ENCODE peak calls at places on chromosomes 13 and 19, in eight cellular contexts. Q is AG04450; B is WTC11; D is SK-N-SH; G is cardiac muscle cell; V is tibial nerve; H is mucosa of descending colon; E is CD4-positive, alpha-beta T cell. I is an unnamed sample.

GRCh38 chr19:5131866-5132561 is 163.1 kb downstream of the KDM4B start:
- DNase-seq in B (no peak), H (no peak), G (no peak), V (no peak), E (no peak), D (no peak), Q (no peak), I (no peak)

GRCh38 chr13:28344163-28344562 is 150.8 kb downstream of the FLT1 start:
- DNase-seq in H (no peak), V (no peak), Q (no peak), B (no peak), G (no peak), D (no peak), E (no peak), I (no peak)

GRCh38 chr19:12766051-12766521 is 9.3 kb downstream of the HOOK2 start:
- DNase-seq in G (no peak), E (peak), B (peak), H (peak), Q (peak), D (no peak), V (peak), I (peak)

GRCh38 chr13:57644106-57644505 is 12.6 kb downstream of the PCDH17 start:
- DNase-seq in B (no peak), E (no peak), V (no peak), G (no peak), Q (no peak), H (no peak), D (no peak), I (no peak)

GRCh38 chr19:18051887-18052286 is 34.8 kb downstream of the IL12RB1 start:
- DNase-seq in B (no peak), D (no peak), E (no peak), G (peak), V (no peak), Q (no peak), H (no peak), I (no peak)

GRCh38 chr13:36518707-36519106 is 86.4 kb downstream of the CCNA1 start:
- DNase-seq in D (no peak), G (no peak), H (no peak), E (no peak), Q (no peak), B (no peak), V (no peak), I (no peak)

GRCh38 chr19:12346896-12347295 is 13.5 kb upstream of the ZNF563 start:
- DNase-seq in E (no peak), B (no peak), G (no peak), Q (no peak), D (no peak), V (no peak), H (no peak), I (no peak)

GRCh38 chr13:45630791-45631190 is 15.3 kb upstream of the ERICH6B start:
- DNase-seq in V (no peak), B (no peak), E (no peak), G (no peak), D (no peak), Q (no peak), H (no peak), I (no peak)

GRCh38 chr13:106118996-106119395 is 416.5 kb downstream of the EFNB2 start:
- DNase-seq in G (peak), B (no peak), V (no peak), E (no peak), Q (no peak), D (no peak), H (no peak), I (no peak)

GRCh38 chr13:38577048-38577447 is 109.8 kb upstream of the FREM2 start:
- DNase-seq in H (no peak), E (no peak), B (no peak), Q (no peak), V (no peak), D (no peak), G (peak), I (no peak)

GRCh38 chr19:47560999-47561398 is 11.9 kb downstream of the ZNF541 start:
- DNase-seq in B (no peak), V (no peak), H (no peak), Q (no peak), G (no peak), D (no peak), E (no peak), I (no peak)

GRCh38 chr19:39599116-39599515 is 3.2 kb upstream of the LGALS13 start:
- DNase-seq in V (no peak), Q (no peak), G (peak), B (peak), D (no peak), E (no peak), H (no peak), I (peak)

GRCh38 chr19:51729781-51730180 is 6.0 kb upstream of the HAS1 start:
- DNase-seq in E (no peak), G (peak), V (no peak), H (no peak), B (no peak), Q (no peak), D (no peak), I (no peak)

GRCh38 chr19:39390460-39390758 is 497 bp downstream of the PAF1 start:
- DNase-seq in V (no peak), Q (no peak), G (no peak), E (no peak), H (no peak), B (no peak), D (no peak), I (no peak)

GRCh38 chr19:17841371-17841809 is 6.4 kb downstream of the JAK3 start:
- DNase-seq in Q (no peak), B (no peak), D (no peak), H (no peak), E (no peak), G (no peak), V (no peak), I (no peak)

GRCh38 chr13:60094385-60095088 is 69.2 kb downstream of the DIAPH3 start:
- DNase-seq in V (no peak), B (no peak), H (no peak), Q (no peak), D (no peak), E (no peak), G (no peak), I (no peak)

GRCh38 chr19:41808663-41809566 is 12.5 kb downstream of the CEACAM3 start:
- DNase-seq in V (no peak), Q (no peak), D (no peak), H (no peak), E (no peak), B (no peak), G (no peak), I (no peak)

GRCh38 chr13:20882206-20882605 is 20.3 kb downstream of the XPO4 start:
- DNase-seq in G (no peak), E (no peak), V (no peak), H (no peak), B (no peak), D (no peak), Q (no peak), I (no peak)

GRCh38 chr13:43305416-43305815 is 282.0 kb downstream of the DNAJC15 start:
- DNase-seq in V (no peak), G (no peak), Q (no peak), B (no peak), D (no peak), H (no peak), E (no peak), I (no peak)
- TF ChIP-seq CTCF in V (no peak), G (no peak), Q (no peak), B (no peak), D (no peak), H (no peak), E (no peak), I (no peak)

GRCh38 chr13:107144432-107144831 is 576.5 kb upstream of the ARGLU1 start:
- DNase-seq in G (peak), V (no peak), D (no peak), H (no peak), E (no peak), B (no peak), Q (no peak), I (no peak)
- TF ChIP-seq CTCF in G (no peak), V (no peak), D (peak), H (no peak), E (no peak), B (no peak), Q (peak), I (no peak)

GRCh38 chr13:78241278-78241919 is 322.8 kb upstream of the EDNRB start:
- DNase-seq in E (no peak), G (peak), H (no peak), Q (peak), D (peak), V (no peak), B (peak), I (peak)

GRCh38 chr13:78247362-78247761 is 328.7 kb upstream of the EDNRB start:
- DNase-seq in H (no peak), V (no peak), Q (no peak), G (no peak), D (no peak), E (no peak), B (no peak), I (no peak)
- TF ChIP-seq CTCF in H (no peak), V (no peak), Q (no peak), G (no peak), D (no peak), E (no peak), B (no peak), I (no peak)

GRCh38 chr19:28012361-28012760 is 1200.6 kb downstream of the UQCRFS1 start:
- DNase-seq in G (no peak), E (no peak), Q (no peak), H (no peak), V (no peak), D (peak), B (peak), I (no peak)
- TF ChIP-seq CTCF in G (no peak), E (no peak), Q (no peak), H (no peak), V (no peak), D (peak), B (peak), I (peak)

DNA sequence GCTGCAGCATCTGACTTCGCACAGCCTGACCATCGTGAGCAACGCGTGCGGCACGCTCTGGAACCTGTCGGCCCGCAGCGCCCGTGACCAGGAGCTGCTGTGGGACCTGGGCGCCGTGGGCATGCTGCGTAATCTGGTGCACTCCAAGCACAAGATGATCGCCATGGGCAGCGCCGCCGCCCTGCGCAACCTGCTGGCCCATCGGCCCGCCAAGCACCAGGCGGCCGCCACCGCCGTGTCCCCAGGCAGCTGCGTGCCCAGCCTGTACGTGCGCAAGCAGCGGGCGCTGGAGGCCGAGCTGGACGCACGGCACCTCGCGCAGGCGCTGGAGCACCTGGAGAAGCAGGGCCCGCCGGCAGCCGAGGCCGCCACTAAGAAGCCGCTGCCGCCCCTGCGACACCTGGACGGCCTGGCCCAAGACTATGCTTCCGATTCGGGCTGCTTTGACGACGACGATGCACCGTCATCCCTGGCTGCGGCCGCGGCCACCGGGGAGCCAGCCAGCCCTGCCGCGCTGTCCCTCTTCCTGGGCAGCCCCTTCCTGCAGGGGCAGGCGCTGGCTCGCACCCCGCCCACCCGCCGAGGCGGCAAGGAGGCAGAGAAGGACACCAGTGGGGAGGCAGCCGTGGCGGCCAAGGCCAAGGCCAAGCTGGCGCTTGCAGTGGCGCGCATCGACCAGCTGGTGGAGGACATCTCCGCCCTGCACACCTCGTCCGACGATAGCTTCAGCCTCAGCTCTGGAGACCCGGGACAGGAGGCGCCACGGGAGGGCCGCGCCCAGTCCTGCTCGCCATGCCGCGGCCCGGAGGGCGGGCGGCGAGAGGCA is 13.6 kb downstream of the C19orf25 start:
- DNase-seq in E (no peak), G (no peak), D (no peak), V (no peak), Q (no peak), H (peak), B (peak), I (peak)
- TF ChIP-seq CTCF in E (peak), G (peak), D (no peak), V (peak), Q (peak), H (peak), B (no peak), I (peak)

GRCh38 chr19:33751386-33751770 is 45.3 kb upstream of the KCTD15 start:
- DNase-seq in V (no peak), Q (no peak), G (no peak), E (no peak), D (peak), H (no peak), B (no peak), I (no peak)

GRCh38 chr19:33752945-33753344 is 43.7 kb upstream of the KCTD15 start:
- DNase-seq in V (no peak), Q (no peak), D (no peak), E (no peak), G (no peak), B (no peak), H (no peak), I (no peak)

GRCh38 chr19:33750587-33751385 is 45.9 kb upstream of the KCTD15 start:
- DNase-seq in E (no peak), V (no peak), B (no peak), G (no peak), Q (no peak), D (peak), H (no peak), I (no peak)

GRCh38 chr19:33754361-33754760 is 42.3 kb upstream of the KCTD15 start:
- DNase-seq in D (no peak), H (no peak), E (no peak), G (no peak), V (no peak), Q (no peak), B (no peak), I (no peak)

DNA sequence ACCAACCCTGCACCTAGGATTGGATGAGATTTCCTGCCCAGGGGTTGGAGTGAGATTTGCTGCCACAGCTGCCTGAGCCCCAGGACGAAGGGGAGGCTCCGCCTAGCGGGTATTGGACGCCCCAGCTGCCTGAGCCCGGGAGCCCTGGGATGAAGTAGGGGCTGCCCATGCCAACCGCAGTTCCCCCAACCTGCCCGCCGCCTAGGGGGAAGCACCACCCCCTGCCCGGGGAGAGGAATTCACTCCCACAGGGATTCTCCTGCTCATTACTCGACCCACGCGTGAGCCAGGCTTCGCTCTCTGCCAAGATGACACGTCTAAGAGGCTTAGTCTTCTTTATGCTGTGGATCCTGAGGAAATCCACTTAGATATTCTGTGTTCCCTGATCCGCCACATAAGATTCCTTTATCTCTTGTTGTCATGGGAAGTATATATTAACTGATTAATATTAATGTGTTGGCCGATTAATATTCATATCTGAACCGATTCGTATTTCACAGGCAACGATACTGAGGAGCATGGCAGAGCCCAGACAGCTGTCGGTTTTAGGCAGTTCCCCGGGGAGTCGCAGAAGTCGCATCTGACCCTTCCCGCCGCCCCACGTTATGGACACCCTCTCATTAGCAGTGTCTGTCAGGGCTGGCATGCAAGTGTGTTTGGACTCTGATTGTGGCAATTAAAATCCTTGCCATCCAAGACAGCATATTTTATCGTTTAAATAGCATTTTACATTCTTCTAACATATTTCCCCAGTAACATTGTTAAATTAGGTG is 44.5 kb upstream of the KCTD15 start:
- DNase-seq in D (no peak), E (no peak), B (no peak), V (no peak), G (no peak), Q (no peak), H (no peak), I (no peak)
- TF ChIP-seq CTCF in D (no peak), E (no peak), B (no peak), V (no peak), G (no peak), Q (no peak), H (no peak), I (no peak)

DNA sequence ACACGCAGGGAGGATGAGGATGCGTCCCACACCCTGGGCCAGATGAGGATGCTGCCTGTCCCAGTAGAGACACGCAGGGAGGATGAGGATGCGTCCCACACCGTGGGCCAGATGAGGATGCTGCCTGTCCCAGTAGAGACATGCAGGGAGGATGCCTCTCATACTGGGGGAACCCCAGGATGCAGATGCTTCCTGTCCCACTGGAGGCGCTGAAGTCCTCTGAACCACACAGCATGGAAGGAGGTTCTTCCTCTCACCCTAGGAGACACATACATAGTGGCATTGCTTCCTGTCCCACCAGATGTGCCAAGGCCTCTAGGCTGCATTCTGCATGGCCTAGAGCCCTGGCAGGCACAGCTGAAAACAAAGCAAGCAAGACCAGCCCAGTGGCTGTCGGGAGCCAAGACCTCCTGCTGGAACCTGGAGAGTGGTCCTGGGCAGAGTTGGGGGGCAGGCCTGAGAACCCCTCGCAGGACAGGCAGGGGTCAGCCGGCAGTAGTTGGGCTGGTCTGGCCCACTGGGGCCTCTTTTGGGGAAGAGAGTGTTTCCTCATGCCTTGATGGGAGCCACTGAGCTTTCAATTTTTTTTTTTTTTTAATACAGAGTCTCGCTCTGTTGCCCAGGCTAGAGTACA is 4.3 kb downstream of the HPN start:
- DNase-seq in H (peak), E (no peak), Q (no peak), V (no peak), G (peak), D (peak), B (peak), I (peak)
- TF ChIP-seq CTCF in H (no peak), E (peak), Q (peak), V (no peak), G (peak), D (peak), B (peak), I (peak)

GRCh38 chr19:30696514-30696913 is 324.3 kb downstream of the ZNF536 start:
- DNase-seq in V (no peak), Q (no peak), D (peak), B (peak), G (peak), H (no peak), E (no peak), I (no peak)
- TF ChIP-seq CTCF in V (peak), Q (peak), D (no peak), B (no peak), G (peak), H (no peak), E (no peak), I (peak)

GRCh38 chr19:23440791-23441190 is 45.5 kb upstream of the ZNF91 start:
- DNase-seq in E (no peak), G (peak), V (no peak), Q (no peak), H (no peak), D (peak), B (peak), I (no peak)

GRCh38 chr19:23439623-23440022 is 44.4 kb upstream of the ZNF91 start:
- DNase-seq in B (peak), H (no peak), D (no peak), E (no peak), G (no peak), V (no peak), Q (no peak), I (no peak)

GRCh38 chr19:23437901-23438300 is 42.6 kb upstream of the ZNF91 start:
- DNase-seq in E (no peak), B (no peak), V (no peak), Q (no peak), D (no peak), H (no peak), G (no peak), I (no peak)

GRCh38 chr19:23436944-23437343 is 41.7 kb upstream of the ZNF91 start:
- DNase-seq in G (no peak), B (peak), E (no peak), H (no peak), V (no peak), Q (no peak), D (no peak), I (no peak)

DNA sequence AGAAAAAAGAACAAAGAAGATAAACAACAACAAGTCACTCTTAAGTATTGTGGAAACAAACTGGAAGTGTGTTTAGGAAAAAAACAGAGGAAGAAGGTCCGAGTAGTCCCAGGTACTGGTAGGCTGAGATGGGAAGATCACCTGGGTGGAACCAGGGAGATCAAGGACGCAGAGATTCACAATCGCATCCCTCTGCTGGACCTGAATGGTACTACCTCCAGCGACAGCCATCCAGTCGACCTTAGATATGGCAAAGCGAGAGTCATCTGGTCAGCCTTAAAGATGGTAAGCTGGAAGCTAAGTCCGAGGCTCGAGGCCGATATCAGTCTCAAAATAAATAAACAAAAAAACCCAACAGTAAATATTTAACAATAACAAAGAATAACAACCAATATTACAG is 44.9 kb upstream of the ZNF91 start:
- DNase-seq in H (no peak), Q (no peak), G (no peak), B (peak), E (no peak), V (no peak), D (peak), I (no peak)
- TF ChIP-seq CTCF in H (no peak), Q (peak), G (no peak), B (no peak), E (no peak), V (no peak), D (no peak), I (no peak)

GRCh38 chr13:93386191-93386590 is 159.6 kb downstream of the GPC6 start:
- DNase-seq in H (no peak), E (no peak), G (no peak), Q (no peak), B (no peak), D (no peak), V (no peak), I (no peak)
- TF ChIP-seq CTCF in H (no peak), E (no peak), G (no peak), Q (no peak), B (no peak), D (no peak), V (no peak), I (no peak)